ENCODE peak calls at places on chromosome 18, in ten cellular contexts. T, W, V, K, U, O, N, P, B and Z are unnamed samples.

GRCh38 chr18:2304378-2305175 is 266.7 kb downstream of the METTL4 start:
- DNase-seq in T (peak; percentile 51), W (no peak), V (peak; percentile 60), K (no peak), U (no peak), O (no peak), N (no peak), P (no peak), B (no peak), Z (no peak)

GRCh38 chr18:7414459-7414858 is 152.7 kb upstream of the PTPRM start:
- DNase-seq in T (peak; percentile 76), W (no peak), V (no peak), K (no peak), U (no peak), O (no peak), N (no peak), P (no peak), B (no peak), Z (no peak)

GRCh38 chr18:69951182-69951581 is 3.5 kb upstream of the CD226 start:
- DNase-seq in T (peak; percentile 69), W (peak; percentile 60), V (no peak), K (peak; percentile 10), U (no peak), O (no peak), N (no peak), P (no peak), B (no peak), Z (no peak)

GRCh38 chr18:77131652-77132368 is 773 bp downstream of the MBP start:
- DNase-seq in T (peak; percentile 59), W (no peak), V (peak; percentile 54), K (no peak), U (no peak), O (no peak), N (no peak), P (peak; percentile 83), B (peak; percentile 39), Z (peak; percentile 39)

GRCh38 chr18:69217271-69217670 is 183.4 kb upstream of the DOK6 start:
- DNase-seq in T (no peak), W (no peak), V (no peak), K (no peak), U (no peak), O (no peak), N (no peak), P (no peak), B (no peak), Z (no peak)

GRCh38 chr18:2776596-2776995 is 70.2 kb upstream of the EMILIN2 start:
- DNase-seq in T (no peak), W (no peak), V (no peak), K (no peak), U (no peak), O (no peak), N (no peak), P (no peak), B (no peak), Z (no peak)

GRCh38 chr18:79756143-79756500 is 41.6 kb upstream of the KCNG2 start:
- DNase-seq in T (no peak), W (no peak), V (no peak), K (no peak), U (no peak), O (no peak), N (no peak), P (no peak), B (no peak), Z (no peak)

GRCh38 chr18:37299471-37300304 is 265.9 kb downstream of the CELF4 start:
- DNase-seq in T (peak; percentile 99), W (peak; percentile 94), V (peak; percentile 92), K (peak; percentile 71), U (no peak), O (peak; percentile 86), N (no peak), P (peak; percentile 80), B (no peak), Z (no peak)

GRCh38 chr18:48405108-48405507 is 4.1 kb downstream of the ZBTB7C start:
- DNase-seq in T (peak; percentile 14), W (peak; percentile 73), V (no peak), K (no peak), U (no peak), O (no peak), N (no peak), P (no peak), B (no peak), Z (no peak)

GRCh38 chr18:58955738-58956137 is 91.1 kb downstream of the ZNF532 start:
- DNase-seq in T (peak; percentile 62), W (peak; percentile 58), V (no peak), K (no peak), U (no peak), O (no peak), N (no peak), P (no peak), B (no peak), Z (no peak)

GRCh38 chr18:35730738-35731370 is 149.3 kb downstream of the GALNT1 start:
- DNase-seq in T (peak; percentile 52), W (no peak), V (no peak), K (no peak), U (no peak), O (no peak), N (no peak), P (no peak), B (no peak), Z (no peak)

GRCh38 chr18:79403723-79404566 is 8.2 kb downstream of the NFATC1 start:
- DNase-seq in T (no peak), W (peak; percentile 39), V (no peak), K (no peak), U (no peak), O (no peak), N (no peak), P (peak; percentile 87), B (no peak), Z (no peak)

GRCh38 chr18:6397931-6398566 is 16.7 kb downstream of the L3MBTL4 start:
- DNase-seq in T (no peak), W (no peak), V (no peak), K (no peak), U (no peak), O (no peak), N (no peak), P (no peak), B (no peak), Z (no peak)

GRCh38 chr18:46408334-46408987 is 248.6 kb downstream of the LOXHD1 start:
- DNase-seq in T (no peak), W (no peak), V (peak; percentile 20), K (no peak), U (peak; percentile 68), O (no peak), N (no peak), P (no peak), B (peak; percentile 34), Z (peak; percentile 38)

GRCh38 chr18:79884963-79885728 is 66.3 kb downstream of the SLC66A2 start:
- DNase-seq in T (no peak), W (no peak), V (no peak), K (no peak), U (peak; percentile 28), O (no peak), N (no peak), P (peak; percentile 45), B (no peak), Z (no peak)

GRCh38 chr18:35029770-35030169 is 11.4 kb upstream of the MAPRE2 start:
- DNase-seq in T (peak; percentile 33), W (no peak), V (no peak), K (no peak), U (no peak), O (no peak), N (no peak), P (no peak), B (no peak), Z (no peak)

GRCh38 chr18:57834616-57835015 is 31.5 kb upstream of the ATP8B1 start:
- DNase-seq in T (no peak), W (no peak), V (no peak), K (no peak), U (no peak), O (no peak), N (no peak), P (no peak), B (no peak), Z (no peak)

GRCh38 chr18:2846638-2847340 is at the start of gene EMILIN2:
- DNase-seq in T (peak; percentile 60), W (peak; percentile 47), V (no peak), K (no peak), U (peak; percentile 64), O (peak; percentile 55), N (peak; percentile 33), P (peak; percentile 85), B (peak; percentile 29), Z (peak; percentile 56)

GRCh38 chr18:58927659-58928058 is 63.0 kb downstream of the ZNF532 start:
- DNase-seq in T (no peak), W (no peak), V (no peak), K (no peak), U (no peak), O (no peak), N (no peak), P (no peak), B (no peak), Z (no peak)

GRCh38 chr18:71799016-71799673 is 745.0 kb downstream of the CBLN2 start:
- DNase-seq in T (no peak), W (peak; percentile 5), V (no peak), K (no peak), U (no peak), O (no peak), N (no peak), P (no peak), B (no peak), Z (no peak)

GRCh38 chr18:56606623-56607022 is 31.8 kb downstream of the TXNL1 start:
- DNase-seq in T (no peak), W (no peak), V (no peak), K (no peak), U (no peak), O (no peak), N (no peak), P (no peak), B (no peak), Z (no peak)

GRCh38 chr18:60246606-60247005 is 126.0 kb downstream of the MC4R start:
- DNase-seq in T (no peak), W (no peak), V (no peak), K (no peak), U (no peak), O (no peak), N (no peak), P (no peak), B (no peak), Z (no peak)

GRCh38 chr18:7921938-7922587 is 354.9 kb downstream of the PTPRM start:
- DNase-seq in T (peak; percentile 80), W (peak; percentile 53), V (peak; percentile 86), K (no peak), U (no peak), O (no peak), N (no peak), P (no peak), B (no peak), Z (no peak)

GRCh38 chr18:51614033-51614432 is 416.6 kb upstream of the MEX3C start:
- DNase-seq in T (peak; percentile 94), W (no peak), V (peak; percentile 90), K (no peak), U (no peak), O (peak; percentile 41), N (no peak), P (no peak), B (no peak), Z (no peak)

GRCh38 chr18:76564117-76564516 is 69.1 kb upstream of the ZNF516 start:
- DNase-seq in T (no peak), W (no peak), V (no peak), K (no peak), U (no peak), O (no peak), N (no peak), P (no peak), B (no peak), Z (no peak)

GRCh38 chr18:13611058-13611615 is 115.2 kb downstream of the FAM210A start:
- DNase-seq in T (peak; percentile 57), W (peak; percentile 64), V (no peak), K (no peak), U (peak; percentile 27), O (no peak), N (peak; percentile 17), P (peak; percentile 73), B (peak; percentile 21), Z (no peak)

GRCh38 chr18:45590060-45590537 is 25.2 kb upstream of the SLC14A2 start:
- DNase-seq in T (peak; percentile 54), W (peak; percentile 22), V (no peak), K (peak; percentile 26), U (no peak), O (no peak), N (no peak), P (no peak), B (no peak), Z (no peak)

GRCh38 chr18:13254971-13255927 is 36.7 kb downstream of the LDLRAD4 start:
- DNase-seq in T (no peak), W (no peak), V (no peak), K (no peak), U (no peak), O (no peak), N (no peak), P (no peak), B (no peak), Z (no peak)